ENCODE peak calls at places on chromosomes 2 and 18, in ten cellular contexts. Z is fibroblast of lung; G is pancreas; Y is H9; T is GM12878; U is CD4-positive, alpha-beta T cell; C is left ventricle myocardium inferior; V is small intestine; H is CD4-positive, CD25-positive, alpha-beta regulatory T cell; L is heart left ventricle. I is an unnamed sample.

GRCh38 chr18:11995445-11996189 is 14.3 kb downstream of the IMPA2 start:
- DNase-seq in G (peak; percentile 80), V (peak; percentile 79), U (peak; percentile 37), Y (peak; percentile 67), H (peak; percentile 39), Z (peak; percentile 82), C (peak; percentile 75), T (no peak), L (peak; percentile 79), I (peak; percentile 26)

GRCh38 chr2:104658840-104659591 is 194.9 kb upstream of the POU3F3 start:
- DNase-seq in C (peak; percentile 21), G (no peak), L (peak; percentile 17), V (no peak), Z (no peak), U (no peak), Y (peak; percentile 50), T (no peak), H (no peak), I (peak; percentile 15)

GRCh38 chr2:86017901-86018896 is 87.5 kb downstream of the POLR1A start:
- DNase-seq in V (no peak), Z (no peak), Y (no peak), G (peak; percentile 78), U (no peak), L (no peak), H (no peak), T (no peak), C (peak; percentile 56), I (no peak)

GRCh38 chr2:199431748-199432213 is 26.0 kb downstream of the SATB2 start:
- DNase-seq in Y (peak; percentile 61), U (no peak), V (no peak), H (no peak), G (no peak), T (no peak), L (no peak), C (no peak), Z (peak; percentile 17), I (no peak)

GRCh38 chr2:134268265-134268664 is 14.4 kb downstream of the MGAT5 start:
- DNase-seq in Y (no peak), U (no peak), L (peak; percentile 55), C (peak; percentile 36), G (no peak), V (peak; percentile 18), T (no peak), Z (no peak), H (no peak), I (no peak)

GRCh38 chr2:88159955-88160415 is 10.2 kb upstream of the THNSL2 start:
- DNase-seq in Y (peak; percentile 58), C (no peak), H (peak; percentile 65), L (peak; percentile 21), V (peak; percentile 90), U (peak; percentile 28), Z (peak; percentile 77), T (peak; percentile 4), G (peak; percentile 41), I (peak; percentile 20)

GRCh38 chr2:173058673-173059072 is 17.0 kb upstream of the MAP3K20 start:
- DNase-seq in V (no peak), Z (no peak), T (no peak), Y (no peak), G (no peak), U (no peak), H (no peak), C (no peak), L (no peak), I (no peak)

GRCh38 chr2:134301099-134301970 is 47.5 kb downstream of the MGAT5 start:
- DNase-seq in T (no peak), V (peak; percentile 35), Y (no peak), L (peak; percentile 22), C (no peak), U (no peak), Z (peak; percentile 45), H (no peak), G (no peak), I (no peak)

GRCh38 chr2:223020971-223021675 is 30.9 kb upstream of the KCNE4 start:
- DNase-seq in U (no peak), Y (no peak), G (no peak), L (no peak), C (no peak), H (no peak), V (no peak), T (no peak), Z (no peak), I (no peak)

GRCh38 chr2:14023558-14023957 is 609.0 kb upstream of the LRATD1 start:
- DNase-seq in Z (no peak), V (no peak), G (no peak), C (no peak), Y (no peak), T (no peak), U (no peak), L (no peak), H (no peak), I (no peak)

GRCh38 chr2:119113489-119113770 is 45.1 kb downstream of the C1QL2 start:
- DNase-seq in T (no peak), V (no peak), G (no peak), Y (peak; percentile 33), C (no peak), L (no peak), U (no peak), Z (no peak), H (no peak), I (no peak)

GRCh38 chr2:119111115-119111975 is 47.2 kb downstream of the C1QL2 start:
- DNase-seq in U (no peak), C (no peak), Z (no peak), L (no peak), V (no peak), G (no peak), Y (peak; percentile 93), H (no peak), T (no peak), I (no peak)

GRCh38 chr2:119112770-119113488 is 45.6 kb downstream of the C1QL2 start:
- DNase-seq in Z (no peak), H (no peak), C (no peak), U (no peak), V (no peak), Y (peak; percentile 55), T (no peak), G (no peak), L (no peak), I (no peak)

GRCh38 chr2:119114266-119114665 is 44.3 kb downstream of the C1QL2 start:
- DNase-seq in T (no peak), H (no peak), C (no peak), Y (peak; percentile 18), V (no peak), U (no peak), L (no peak), G (no peak), Z (no peak), I (no peak)

GRCh38 chr2:119112230-119112629 is 46.3 kb downstream of the C1QL2 start:
- DNase-seq in Y (peak; percentile 74), V (no peak), U (no peak), T (no peak), G (no peak), Z (no peak), H (no peak), L (no peak), C (no peak), I (no peak)
- H3K27ac ChIP-seq in Y (peak overlapping the region; percentile 62), V (no peak overlapping the region), U (no peak overlapping the region), T (no peak overlapping the region), G (no peak overlapping the region), Z (no peak overlapping the region), H (no peak overlapping the region), L (no peak overlapping the region), C (no peak overlapping the region), I (no peak overlapping the region)

GRCh38 chr18:9710037-9710436 is 1.9 kb downstream of the RAB31 start:
- DNase-seq in Y (no peak), H (no peak), L (no peak), C (no peak), V (no peak), U (no peak), G (no peak), Z (no peak), T (no peak), I (no peak)
- H3K27ac ChIP-seq in Y (no peak overlapping the region), H (no peak overlapping the region), L (no peak overlapping the region), C (no peak overlapping the region), V (no peak overlapping the region), U (no peak overlapping the region), G (no peak overlapping the region), Z (no peak overlapping the region), T (no peak overlapping the region), I (no peak overlapping the region)

GRCh38 chr2:9238927-9239326 is 32.3 kb downstream of the ASAP2 start:
- DNase-seq in C (no peak), H (no peak), U (no peak), T (no peak), Y (no peak), V (no peak), Z (no peak), G (no peak), L (no peak), I (no peak)
- H3K27ac ChIP-seq in C (peak overlapping the region; percentile 90), H (no peak overlapping the region), U (no peak overlapping the region), T (no peak overlapping the region), Y (no peak overlapping the region), V (no peak overlapping the region), Z (no peak overlapping the region), G (no peak overlapping the region), L (peak overlapping the region; percentile 87), I (no peak overlapping the region)

GRCh38 chr2:235006986-235007385 is 55.2 kb downstream of the SH3BP4 start:
- DNase-seq in Z (no peak), G (no peak), V (no peak), U (no peak), H (no peak), L (no peak), T (no peak), Y (no peak), C (no peak), I (no peak)
- H3K27ac ChIP-seq in Z (no peak overlapping the region), G (peak overlapping the region; percentile 74), V (no peak overlapping the region), U (no peak overlapping the region), H (no peak overlapping the region), L (no peak overlapping the region), T (no peak overlapping the region), Y (no peak overlapping the region), C (no peak overlapping the region), I (no peak overlapping the region)

GRCh38 chr2:28419003-28419704 is 26.5 kb downstream of the FOSL2 start:
- DNase-seq in V (no peak), H (no peak), Y (no peak), Z (no peak), C (no peak), U (no peak), L (no peak), T (no peak), G (no peak), I (no peak)
- H3K27ac ChIP-seq in V (no peak overlapping the region), H (no peak overlapping the region), Y (no peak overlapping the region), Z (no peak overlapping the region), C (no peak overlapping the region), U (no peak overlapping the region), L (no peak overlapping the region), T (no peak overlapping the region), G (no peak overlapping the region), I (no peak overlapping the region)

DNA sequence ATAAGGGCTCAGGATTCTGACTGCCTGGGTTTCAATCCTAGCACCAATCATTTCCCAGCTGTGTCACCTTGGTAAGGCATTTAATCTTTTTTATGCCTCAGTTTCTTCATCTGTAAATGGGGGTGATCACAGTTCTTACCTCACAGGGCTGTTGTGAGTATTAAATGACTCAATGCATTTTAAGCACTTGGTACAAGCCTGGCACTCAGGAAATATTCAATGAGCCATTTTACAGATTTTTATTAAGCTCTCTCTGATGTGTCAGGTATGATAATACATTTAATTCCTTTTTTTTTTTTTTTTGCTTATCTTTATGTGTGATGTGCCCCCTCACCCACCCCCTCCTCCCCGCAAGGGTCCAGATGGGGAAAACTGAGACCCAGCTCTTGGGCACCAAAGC is 12.0 kb downstream of the SPEG start:
- DNase-seq in Z (no peak), T (no peak), G (no peak), C (no peak), Y (no peak), H (no peak), U (no peak), L (no peak), V (no peak), I (no peak)
- H3K27ac ChIP-seq in Z (no peak overlapping the region), T (no peak overlapping the region), G (no peak overlapping the region), C (peak overlapping the region; percentile 63), Y (no peak overlapping the region), H (no peak overlapping the region), U (no peak overlapping the region), L (peak overlapping the region; percentile 65), V (no peak overlapping the region), I (no peak overlapping the region)

I was measured in caudate nucleus.